ENCODE peak calls at places on chromosomes 13 and 19, in six cellular contexts. D is CD4-positive, alpha-beta T cell; S is GM12865; X is upper lobe of left lung; T is endothelial cell; R is dorsolateral prefrontal cortex. C is an unnamed sample.

GRCh38 chr13:90800082-90800746 is 547.3 kb upstream of the MIR17HG start:
- DNase-seq in D (no peak), S (peak; percentile 6), X (peak; percentile 32), T (no peak), R (peak; percentile 41), C (no peak)

GRCh38 chr13:34174671-34175145 is 356.8 kb downstream of the RFC3 start:
- DNase-seq in D (no peak), S (no peak), X (no peak), T (no peak), R (no peak), C (no peak)

GRCh38 chr13:51811046-51811445 is 7.1 kb upstream of the DHRS12 start:
- DNase-seq in D (no peak), S (no peak), X (no peak), T (no peak), R (no peak), C (no peak)

GRCh38 chr19:56294557-56294956 is 20.1 kb downstream of the ZSCAN5A start:
- DNase-seq in D (no peak), S (no peak), X (no peak), T (no peak), R (no peak), C (no peak)

GRCh38 chr13:38783992-38784875 is 97.4 kb downstream of the FREM2 start:
- DNase-seq in D (no peak), S (no peak), X (peak; percentile 29), T (no peak), R (no peak), C (no peak)

GRCh38 chr19:33268162-33268991 is 34.0 kb downstream of the CEBPA start:
- DNase-seq in D (no peak), S (no peak), X (no peak), T (no peak), R (no peak), C (no peak)

GRCh38 chr19:40588110-40588854 is 11.6 kb downstream of the SHKBP1 start:
- DNase-seq in D (no peak), S (no peak), X (no peak), T (no peak), R (no peak), C (no peak)

GRCh38 chr13:98110749-98111148 is 32.1 kb upstream of the FARP1 start:
- DNase-seq in D (no peak), S (no peak), X (no peak), T (no peak), R (no peak), C (no peak)

GRCh38 chr13:102800145-102801041 is 1.5 kb downstream of the BIVM start:
- DNase-seq in D (peak; percentile 80), S (peak; percentile 90), X (peak; percentile 77), T (peak; percentile 91), R (peak; percentile 73), C (peak; percentile 93)

GRCh38 chr19:8592231-8593009 is 15.2 kb upstream of the MYO1F start:
- DNase-seq in D (peak; percentile 94), S (peak; percentile 52), X (peak; percentile 92), T (peak; percentile 99), R (peak; percentile 94), C (no peak)

GRCh38 chr13:110570886-110571285 is 9.4 kb upstream of the RAB20 start:
- DNase-seq in D (no peak), S (no peak), X (no peak), T (no peak), R (no peak), C (no peak)

GRCh38 chr13:80274643-80275042 is 66.3 kb downstream of the SPRY2 start:
- DNase-seq in D (no peak), S (no peak), X (no peak), T (no peak), R (no peak), C (no peak)

GRCh38 chr13:107883561-107884175 is 331.7 kb downstream of the LIG4 start:
- DNase-seq in D (no peak), S (no peak), X (no peak), T (no peak), R (no peak), C (no peak)

GRCh38 chr19:658916-659839 is 3.8 kb downstream of the RNF126 start:
- DNase-seq in D (peak; percentile 68), S (peak; percentile 75), X (no peak), T (no peak), R (peak; percentile 72), C (no peak)

GRCh38 chr19:5926641-5927438 is 12.8 kb downstream of the CAPS start:
- DNase-seq in D (no peak), S (no peak), X (no peak), T (no peak), R (no peak), C (no peak)

GRCh38 chr13:113342820-113343691 is 20.9 kb downstream of the GRTP1 start:
- DNase-seq in D (no peak), S (no peak), X (no peak), T (no peak), R (no peak), C (no peak)

GRCh38 chr19:19368087-19368486 is 37.4 kb upstream of the GATAD2A start:
- DNase-seq in D (no peak), S (no peak), X (no peak), T (no peak), R (no peak), C (no peak)

GRCh38 chr19:19362075-19362474 is 41.4 kb downstream of the MAU2 start:
- DNase-seq in D (no peak), S (no peak), X (no peak), T (no peak), R (no peak), C (no peak)

GRCh38 chr19:19361075-19361594 is 40.5 kb downstream of the MAU2 start:
- DNase-seq in D (peak; percentile 62), S (peak; percentile 87), X (peak; percentile 79), T (peak; percentile 83), R (peak; percentile 80), C (peak; percentile 86)

GRCh38 chr19:19371056-19371455 is 34.4 kb upstream of the GATAD2A start:
- DNase-seq in D (no peak), S (no peak), X (no peak), T (no peak), R (no peak), C (no peak)

GRCh38 chr19:19366691-19367396 is 38.6 kb upstream of the GATAD2A start:
- DNase-seq in D (peak; percentile 71), S (peak; percentile 91), X (peak; percentile 89), T (peak; percentile 72), R (peak; percentile 55), C (peak; percentile 84)
- TF ChIP-seq CTCF in D (peak; percentile 91), S (peak; percentile 98), X (peak; percentile 98), T (peak; percentile 86), R (peak; percentile 86), C (peak; percentile 94)

GRCh38 chr13:74306496-74306895 is 172.3 kb upstream of the KLF12 start:
- DNase-seq in D (no peak), S (no peak), X (no peak), T (no peak), R (no peak), C (no peak)
- TF ChIP-seq CTCF in D (no peak), S (no peak), X (no peak), T (no peak), R (no peak), C (no peak)

DNA sequence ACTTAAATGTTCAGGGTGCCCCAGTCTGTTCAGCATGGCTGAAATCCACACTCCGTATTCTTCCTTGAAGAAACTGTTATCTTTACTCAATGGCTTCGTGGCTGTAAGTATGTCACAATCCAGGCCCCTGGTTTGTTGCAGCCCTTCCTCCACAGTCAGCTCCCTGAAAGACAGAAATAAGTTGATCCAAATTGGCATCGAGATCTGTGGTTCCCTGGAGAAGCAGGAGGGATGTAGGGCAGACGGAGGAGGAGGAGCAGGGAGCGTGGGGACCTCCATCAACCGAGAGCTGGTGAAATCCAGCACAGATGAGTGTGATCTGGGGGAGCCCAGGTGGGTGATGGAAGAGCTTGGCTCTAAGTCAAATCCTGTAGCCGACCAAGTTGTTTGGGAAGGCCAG is 304 bp downstream of the TSPAN16 start:
- DNase-seq in D (no peak), S (no peak), X (no peak), T (no peak), R (peak; percentile 47), C (no peak)
- TF ChIP-seq CTCF in D (no peak), S (no peak), X (no peak), T (no peak), R (no peak), C (no peak)

GRCh38 chr19:58150328-58150921 is at the start of gene ZNF329:
- DNase-seq in D (peak; percentile 90), S (peak; percentile 93), X (peak; percentile 77), T (peak; percentile 91), R (peak; percentile 86), C (peak; percentile 94)
- TF ChIP-seq CTCF in D (no peak), S (no peak), X (no peak), T (no peak), R (peak; percentile 24), C (no peak)

GRCh38 chr19:53394974-53395839 is at the start of gene ZNF765:
- DNase-seq in D (peak; percentile 96), S (peak; percentile 94), X (peak; percentile 97), T (peak; percentile 96), R (peak; percentile 89), C (peak; percentile 94)
- TF ChIP-seq CTCF in D (peak; percentile 56), S (peak; percentile 28), X (peak; percentile 65), T (peak; percentile 77), R (peak; percentile 56), C (no peak)

GRCh38 chr19:3094638-3095374 is 644 bp downstream of the GNA11 start:
- DNase-seq in D (peak; percentile 25), S (peak; percentile 60), X (no peak), T (peak; percentile 33), R (no peak), C (no peak)

GRCh38 chr19:3096902-3097326 is 2.8 kb downstream of the GNA11 start:
- DNase-seq in D (no peak), S (no peak), X (no peak), T (no peak), R (no peak), C (no peak)

GRCh38 chr19:3097442-3097871 is 3.3 kb downstream of the GNA11 start:
- DNase-seq in D (no peak), S (no peak), X (no peak), T (no peak), R (no peak), C (no peak)

GRCh38 chr19:3096267-3096901 is 2.2 kb downstream of the GNA11 start:
- DNase-seq in D (no peak), S (no peak), X (no peak), T (no peak), R (no peak), C (no peak)

DNA sequence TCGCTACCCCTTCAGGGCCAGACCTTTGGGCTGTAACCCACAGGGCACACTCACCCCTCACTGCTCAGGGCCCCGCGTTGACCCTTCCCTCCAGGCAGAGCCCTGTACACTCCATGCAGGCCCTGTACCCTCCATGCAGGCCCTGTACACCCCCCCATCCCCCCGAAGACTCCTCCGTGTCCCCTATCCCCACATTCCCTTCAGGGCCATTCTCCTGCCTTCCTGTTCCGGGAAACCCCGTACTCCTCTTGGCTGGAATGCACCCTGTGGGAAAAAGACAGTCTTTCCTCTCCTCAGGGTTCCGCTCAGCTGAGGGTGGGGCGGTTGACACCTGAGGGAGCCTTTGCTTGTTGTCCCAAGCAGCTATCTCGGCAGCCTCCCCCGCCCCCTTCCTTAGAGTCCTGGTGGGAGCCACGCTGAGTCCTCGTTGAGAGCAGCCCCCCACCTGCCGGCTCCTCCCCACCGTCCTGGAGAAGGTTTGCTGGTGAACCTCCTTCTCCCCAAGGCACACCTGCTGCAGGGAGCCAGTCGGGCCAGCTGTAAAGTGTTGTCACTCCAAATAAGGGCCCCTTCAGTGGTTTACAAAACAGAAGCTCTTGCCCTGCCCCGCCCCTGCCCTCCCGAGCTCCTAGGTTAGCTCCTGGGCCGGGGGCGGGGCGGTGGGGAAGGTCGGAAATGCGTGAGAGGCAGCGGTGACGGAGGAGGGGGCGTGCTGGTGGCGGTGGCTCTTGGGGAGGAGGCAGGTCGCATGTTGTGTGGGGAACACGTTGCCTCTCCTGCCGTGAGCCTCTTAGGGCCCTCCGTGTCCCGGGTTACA is 1.4 kb downstream of the GNA11 start:
- DNase-seq in D (peak; percentile 83), S (no peak), X (peak; percentile 63), T (peak; percentile 56), R (no peak), C (no peak)
- TF ChIP-seq CTCF in D (no peak), S (no peak), X (no peak), T (no peak), R (no peak), C (no peak)

C was measured in GM13976.